ENCODE peak calls at places on chromosomes 16 and 17, in five cellular contexts. B is cardiac fibroblast, V is endodermal cell, O is stomach, T is upper lobe of left lung. M is an unnamed sample.

GRCh38 chr16:80319181-80319580 is 221.6 kb upstream of the DYNLRB2 start:
- DNase-seq in B (no peak), V (no peak), O (no peak), T (no peak), M (peak)

GRCh38 chr16:77596243-77596642 is 126.1 kb upstream of the NUDT7 start:
- DNase-seq in B (peak), V (no peak), O (no peak), T (no peak), M (peak)

GRCh38 chr17:1730345-1731193 is 6.1 kb downstream of the WDR81 start:
- DNase-seq in B (peak), V (no peak), O (peak), T (peak), M (peak)

GRCh38 chr16:11088432-11088794 is 144.0 kb downstream of the CLEC16A start:
- DNase-seq in B (no peak), V (no peak), O (no peak), T (no peak), M (no peak)

GRCh38 chr16:89442588-89442987 is 47.8 kb downstream of the ANKRD11 start:
- DNase-seq in B (no peak), V (no peak), O (no peak), T (no peak), M (no peak)

GRCh38 chr17:48045270-48046001 is 2.7 kb upstream of the NFE2L1 start:
- DNase-seq in B (no peak), V (no peak), O (no peak), T (no peak), M (no peak)

GRCh38 chr17:15348030-15348429 is 6.6 kb upstream of the TEKT3 start:
- DNase-seq in B (peak), V (no peak), O (no peak), T (no peak), M (no peak)

GRCh38 chr16:67244387-67245188 is 2.7 kb downstream of the FHOD1 start:
- DNase-seq in B (peak), V (no peak), O (peak), T (peak), M (peak)

GRCh38 chr17:4074831-4075495 is 67.9 kb downstream of the ZZEF1 start:
- DNase-seq in B (peak), V (peak), O (no peak), T (no peak), M (peak)

GRCh38 chr16:87149051-87149450 is 168.1 kb downstream of the C16orf95 start:
- DNase-seq in B (no peak), V (no peak), O (no peak), T (no peak), M (peak)

GRCh38 chr17:66947311-66947710 is 17.2 kb upstream of the CACNG4 start:
- DNase-seq in B (no peak), V (peak), O (no peak), T (no peak), M (no peak)

GRCh38 chr16:75351183-75351582 is 82.1 kb downstream of the CFDP1 start:
- DNase-seq in B (peak), V (no peak), O (no peak), T (no peak), M (peak)

GRCh38 chr16:12079411-12079965 is 103.0 kb downstream of the SNX29 start:
- DNase-seq in B (no peak), V (no peak), O (no peak), T (no peak), M (no peak)

GRCh38 chr17:50095626-50096037 is 481 bp downstream of the PDK2 start:
- DNase-seq in B (peak), V (peak), O (no peak), T (no peak), M (no peak)

GRCh38 chr17:50094753-50095616 is at the start of gene PDK2:
- DNase-seq in B (peak), V (peak), O (peak), T (peak), M (peak)

GRCh38 chr17:50096758-50097157 is 1.6 kb downstream of the PDK2 start:
- DNase-seq in B (no peak), V (no peak), O (no peak), T (no peak), M (no peak)

GRCh38 chr17:50097455-50097854 is 2.3 kb downstream of the PDK2 start:
- DNase-seq in B (no peak), V (no peak), O (no peak), T (no peak), M (no peak)

DNA sequence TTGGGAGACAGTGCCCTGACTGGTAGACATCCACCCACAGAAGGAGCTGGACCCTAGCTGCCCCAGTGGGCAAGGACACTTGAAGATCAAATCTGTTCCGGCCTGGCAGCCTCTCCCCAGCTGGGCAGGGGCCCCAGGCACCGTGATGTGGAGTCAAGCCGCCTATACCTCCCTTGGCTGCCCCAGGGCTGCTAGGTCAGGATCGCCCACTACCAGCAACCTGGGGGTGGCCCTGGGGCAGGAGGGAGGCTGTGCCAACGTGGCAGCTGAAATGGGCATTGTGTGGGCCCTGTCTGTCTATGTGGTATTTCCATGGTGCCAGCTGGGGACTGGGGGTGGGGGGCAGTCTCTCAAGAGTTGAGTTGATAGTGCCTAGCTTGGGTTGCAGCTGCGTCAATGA is 941 bp downstream of the PDK2 start:
- DNase-seq in B (no peak), V (no peak), O (peak), T (no peak), M (no peak)
- H3K4me3 ChIP-seq in B (peak), V (peak), O (peak), T (peak), M (peak)

DNA sequence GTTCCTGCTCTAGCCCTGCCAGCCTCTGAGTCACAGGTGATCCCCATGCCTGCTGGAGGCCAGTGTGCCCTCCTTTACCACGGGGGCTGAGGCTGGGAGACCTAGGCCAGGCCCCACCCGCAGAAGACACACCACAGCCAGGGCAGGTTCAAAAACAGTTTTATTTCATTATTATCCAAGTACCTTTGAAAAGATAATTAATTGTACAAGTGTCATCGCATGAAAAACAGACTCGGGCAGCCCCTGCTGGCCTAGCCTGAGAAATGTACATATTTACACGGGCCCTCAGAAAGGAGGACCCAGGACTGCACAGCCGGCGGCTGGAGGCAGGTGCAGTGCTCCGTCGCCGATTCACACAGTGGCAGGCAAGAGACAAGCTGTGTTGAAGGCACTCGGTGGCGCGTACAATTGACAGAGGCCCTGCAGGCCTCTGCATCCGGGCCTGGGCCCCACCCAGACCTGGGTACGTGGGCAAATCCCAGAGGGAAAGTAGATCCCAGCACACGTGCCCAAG is 4.4 kb downstream of the PDIA2 start:
- DNase-seq in B (no peak), V (no peak), O (peak), T (no peak), M (peak)
- TF ChIP-seq CTCF in B (no peak), V (no peak), O (no peak), T (no peak), M (no peak)

DNA sequence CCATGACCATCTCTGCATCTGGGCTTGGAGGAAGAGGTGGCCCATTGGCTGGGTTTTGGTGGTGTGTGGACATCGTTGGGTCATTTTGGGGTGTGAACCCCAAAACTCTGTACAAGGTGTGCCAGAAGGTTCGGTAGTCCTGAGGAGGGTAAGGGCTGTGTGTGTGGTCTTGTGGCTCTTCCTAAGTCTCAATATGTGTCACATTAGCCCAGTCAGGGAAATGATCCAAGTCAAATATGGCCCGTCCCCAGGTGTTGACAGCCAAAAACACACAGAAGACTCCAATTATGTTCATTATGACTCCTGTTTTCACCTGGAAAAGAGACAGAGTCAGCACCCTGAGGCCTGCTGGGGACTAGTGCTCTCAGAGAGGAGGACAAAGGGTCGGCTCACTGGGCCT is 27.1 kb downstream of the SLC13A5 start:
- DNase-seq in B (no peak), V (no peak), O (no peak), T (no peak), M (no peak)
- H3K4me3 ChIP-seq in B (no peak), V (no peak), O (no peak), T (no peak), M (no peak)

GRCh38 chr17:688100-688989 is 26.3 kb downstream of the VPS53 start:
- DNase-seq in B (peak), V (peak), O (no peak), T (no peak), M (no peak)
- TF ChIP-seq CTCF in B (peak), V (peak), O (no peak), T (no peak), M (peak)

M was measured in foreskin fibroblast.